ENCODE peak calls at places on chromosomes 2 and 18, in five cellular contexts. X, Y, V, B and I are unnamed samples.
A peak's percentile ranks its signal among the peaks of the same experiment; 100 is the strongest.

GRCh38 chr2:224946911-224947310 is 95.4 kb downstream of the DOCK10 start:
- DNase-seq in X (peak; percentile 49), Y (peak; percentile 82), V (no peak), B (no peak), I (no peak)

GRCh38 chr2:238238766-238239551 is 879 bp downstream of the HES6 start:
- DNase-seq in X (no peak), Y (peak; percentile 54), V (peak; percentile 23), B (peak; percentile 34), I (peak; percentile 75)

GRCh38 chr2:11373096-11373495 is 28.7 kb upstream of the ROCK2 start:
- DNase-seq in X (no peak), Y (no peak), V (no peak), B (no peak), I (no peak)

GRCh38 chr18:61595615-61596014 is 262.4 kb downstream of the CDH20 start:
- DNase-seq in X (no peak), Y (no peak), V (no peak), B (no peak), I (no peak)

GRCh38 chr2:228556707-228557106 is 375.2 kb upstream of the SPHKAP start:
- DNase-seq in X (peak; percentile 8), Y (no peak), V (no peak), B (no peak), I (no peak)

GRCh38 chr2:183037660-183038340 is 457 bp downstream of the NCKAP1 start:
- DNase-seq in X (peak; percentile 47), Y (no peak), V (peak; percentile 28), B (peak; percentile 71), I (peak; percentile 71)

GRCh38 chr2:162062559-162062958 is 11.5 kb downstream of the DPP4 start:
- DNase-seq in X (no peak), Y (no peak), V (no peak), B (no peak), I (no peak)

GRCh38 chr2:220660277-220661155 is 911.6 kb downstream of the EPHA4 start:
- DNase-seq in X (no peak), Y (no peak), V (no peak), B (no peak), I (no peak)

GRCh38 chr2:9803023-9803805 is 40.1 kb upstream of the TAF1B start:
- DNase-seq in X (peak; percentile 48), Y (no peak), V (no peak), B (no peak), I (peak; percentile 42)

GRCh38 chr2:3045318-3045921 is 332.2 kb downstream of the EIPR1 start:
- DNase-seq in X (no peak), Y (no peak), V (no peak), B (no peak), I (no peak)

GRCh38 chr2:96538487-96539214 is 2.1 kb downstream of the ARID5A start:
- DNase-seq in X (peak; percentile 27), Y (peak; percentile 96), V (peak; percentile 87), B (peak; percentile 71), I (peak; percentile 84)

GRCh38 chr2:24400207-24400907 is 40.0 kb upstream of the ITSN2 start:
- DNase-seq in X (no peak), Y (no peak), V (no peak), B (no peak), I (no peak)

GRCh38 chr2:24317491-24317920 is 42.8 kb downstream of the ITSN2 start:
- DNase-seq in X (peak; percentile 17), Y (no peak), V (no peak), B (no peak), I (no peak)

GRCh38 chr2:128833628-128834027 is 515.0 kb upstream of the HS6ST1 start:
- DNase-seq in X (no peak), Y (no peak), V (no peak), B (no peak), I (no peak)

GRCh38 chr18:8788503-8789429 is 83.4 kb downstream of the MTCL1 start:
- DNase-seq in X (no peak), Y (no peak), V (no peak), B (no peak), I (no peak)

GRCh38 chr2:9329497-9329896 is 93.8 kb downstream of the ITGB1BP1 start:
- DNase-seq in X (no peak), Y (no peak), V (no peak), B (no peak), I (no peak)

GRCh38 chr2:25279091-25279651 is 62.6 kb downstream of the DNMT3A start:
- DNase-seq in X (peak; percentile 27), Y (no peak), V (no peak), B (no peak), I (peak; percentile 26)

GRCh38 chr2:239361311-239361642 is 39.5 kb downstream of the HDAC4 start:
- DNase-seq in X (peak; percentile 60), Y (no peak), V (no peak), B (no peak), I (peak; percentile 63)

GRCh38 chr2:119252186-119253113 is 28.8 kb downstream of the STEAP3 start:
- DNase-seq in X (peak; percentile 82), Y (no peak), V (no peak), B (no peak), I (peak; percentile 23)

GRCh38 chr2:30334738-30335426 is 103.5 kb downstream of the LBH start:
- DNase-seq in X (no peak), Y (peak; percentile 32), V (no peak), B (no peak), I (peak; percentile 59)

GRCh38 chr2:101125374-101125773 is 25.8 kb downstream of the TBC1D8 start:
- DNase-seq in X (peak; percentile 18), Y (peak; percentile 5), V (no peak), B (no peak), I (no peak)

GRCh38 chr18:26215247-26215970 is 10.8 kb upstream of the TAF4B start:
- DNase-seq in X (no peak), Y (peak; percentile 92), V (peak; percentile 21), B (no peak), I (no peak)

GRCh38 chr2:11559066-11559785 is 25.4 kb downstream of the GREB1 start:
- DNase-seq in X (no peak), Y (no peak), V (no peak), B (no peak), I (no peak)

GRCh38 chr2:215460682-215461081 is 24.8 kb upstream of the FN1 start:
- DNase-seq in X (peak; percentile 75), Y (no peak), V (no peak), B (no peak), I (no peak)

GRCh38 chr18:42296723-42297122 is 341.7 kb downstream of the PIK3C3 start:
- DNase-seq in X (peak; percentile 13), Y (no peak), V (no peak), B (no peak), I (no peak)

GRCh38 chr18:3411854-3412268 is 38.1 kb upstream of the TGIF1 start:
- DNase-seq in X (peak; percentile 89), Y (peak; percentile 12), V (no peak), B (no peak), I (peak; percentile 73)

GRCh38 chr2:16525265-16525887 is 140.3 kb downstream of the CYRIA start:
- DNase-seq in X (no peak), Y (no peak), V (no peak), B (no peak), I (peak; percentile 48)

GRCh38 chr2:120683081-120683480 is 52.6 kb upstream of the GLI2 start:
- DNase-seq in X (no peak), Y (no peak), V (no peak), B (no peak), I (no peak)